ENCODE peak calls at places on chromosomes 5 and 9, in seven cellular contexts. A is left ventricle myocardium inferior, H is tibial nerve, K is H9, P is heart left ventricle, Y is mesendoderm, M is right cardiac atrium. S is an unnamed sample.

GRCh38 chr9:32399110-32399815 is 14.8 kb downstream of the ACO1 start:
- DNase-seq in A (no peak), H (no peak), K (no peak), P (no peak), Y (no peak), M (no peak), S (no peak)

GRCh38 chr5:3789519-3790193 is 194.0 kb downstream of the IRX1 start:
- DNase-seq in A (no peak), H (no peak), K (peak), P (no peak), Y (peak), M (no peak), S (peak)

GRCh38 chr9:8179381-8180053 is 379.9 kb upstream of the DMAC1 start:
- DNase-seq in A (no peak), H (no peak), K (no peak), P (no peak), Y (no peak), M (no peak), S (no peak)

GRCh38 chr9:88746744-88747398 is 211.9 kb downstream of the NXNL2 start:
- DNase-seq in A (no peak), H (no peak), K (peak), P (no peak), Y (peak), M (no peak), S (peak)

GRCh38 chr9:36905101-36906066 is 128.7 kb downstream of the PAX5 start:
- DNase-seq in A (no peak), H (no peak), K (peak), P (no peak), Y (peak), M (no peak), S (peak)

GRCh38 chr5:147485046-147485445 is 24.8 kb downstream of the DPYSL3 start:
- DNase-seq in A (no peak), H (no peak), K (no peak), P (no peak), Y (no peak), M (no peak), S (no peak)

GRCh38 chr9:136700959-136701664 is 11.3 kb upstream of the DIPK1B start:
- DNase-seq in A (no peak), H (no peak), K (no peak), P (no peak), Y (no peak), M (no peak), S (no peak)

GRCh38 chr5:52710972-52711596 is 76.6 kb upstream of the ITGA1 start:
- DNase-seq in A (no peak), H (no peak), K (no peak), P (no peak), Y (no peak), M (no peak), S (no peak)

GRCh38 chr5:135979510-135979909 is 24.7 kb upstream of the LECT2 start:
- DNase-seq in A (no peak), H (no peak), K (no peak), P (no peak), Y (no peak), M (no peak), S (no peak)

GRCh38 chr5:64682608-64683007 is 7.7 kb upstream of the SHISAL2B start:
- DNase-seq in A (no peak), H (no peak), K (peak), P (no peak), Y (peak), M (no peak), S (no peak)

GRCh38 chr5:54753034-54753433 is 232.4 kb downstream of the ESM1 start:
- DNase-seq in A (no peak), H (no peak), K (no peak), P (no peak), Y (no peak), M (no peak), S (no peak)

GRCh38 chr5:147661576-147661975 is 121.0 kb downstream of the JAKMIP2 start:
- DNase-seq in A (no peak), H (no peak), K (no peak), P (no peak), Y (no peak), M (no peak), S (no peak)

GRCh38 chr5:19920761-19921160 is 67.2 kb downstream of the CDH18 start:
- DNase-seq in A (no peak), H (no peak), K (no peak), P (no peak), Y (no peak), M (no peak), S (no peak)

GRCh38 chr9:16602494-16602893 is 268.0 kb downstream of the BNC2 start:
- DNase-seq in A (no peak), H (no peak), K (no peak), P (no peak), Y (no peak), M (no peak), S (no peak)

GRCh38 chr5:33975846-33976245 is 8.6 kb downstream of the SLC45A2 start:
- DNase-seq in A (no peak), H (no peak), K (no peak), P (no peak), Y (no peak), M (no peak), S (peak)

GRCh38 chr9:108035485-108035884 is 545.9 kb upstream of the KLF4 start:
- DNase-seq in A (no peak), H (no peak), K (no peak), P (no peak), Y (no peak), M (no peak), S (no peak)

DNA sequence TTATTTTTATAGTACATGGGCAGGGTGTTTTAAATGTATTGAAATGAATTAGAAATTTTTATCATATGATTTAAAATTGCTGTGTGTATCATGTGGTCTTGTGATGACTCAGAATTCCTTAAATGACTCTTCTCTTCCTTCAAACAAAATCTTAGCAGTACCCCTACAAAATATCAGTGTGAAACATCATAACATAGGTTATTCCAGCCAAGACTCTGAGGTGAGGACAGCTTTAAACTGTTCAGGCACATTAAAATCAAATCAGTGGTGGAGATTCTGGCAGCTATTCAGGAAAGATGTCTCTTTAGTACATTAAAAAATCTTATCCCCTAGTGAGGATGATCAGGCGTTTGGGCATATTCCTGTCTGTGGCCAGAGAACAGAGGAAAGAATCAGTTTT is 174.0 kb downstream of the MAN2A1 start:
- DNase-seq in A (no peak), H (no peak), K (no peak), P (no peak), Y (no peak), M (no peak), S (no peak)
- H3K27ac ChIP-seq in A (no peak), H (no peak), K (no peak), P (no peak), Y (no peak), M (no peak), S (no peak)

GRCh38 chr5:142637871-142638270 is 48.0 kb downstream of the FGF1 start:
- DNase-seq in A (no peak), H (no peak), K (no peak), P (no peak), Y (no peak), M (no peak), S (no peak)
- H3K27ac ChIP-seq in A (peak), H (no peak), K (no peak), P (no peak), Y (no peak), M (no peak), S (no peak)

GRCh38 chr5:91311697-91312501 is 71.2 kb downstream of the ARRDC3 start:
- DNase-seq in A (peak), H (peak), K (no peak), P (peak), Y (peak), M (peak), S (peak)
- H3K27ac ChIP-seq in A (peak), H (peak), K (no peak), P (peak), Y (no peak), M (peak), S (no peak)

GRCh38 chr9:281753-282645 is 67.3 kb downstream of the DOCK8 start:
- DNase-seq in A (no peak), H (no peak), K (no peak), P (no peak), Y (no peak), M (no peak), S (no peak)
- H3K27ac ChIP-seq in A (no peak), H (no peak), K (no peak), P (no peak), Y (no peak), M (no peak), S (no peak)

GRCh38 chr5:109630109-109630508 is 59.6 kb upstream of the MAN2A1 start:
- DNase-seq in A (no peak), H (no peak), K (no peak), P (no peak), Y (no peak), M (no peak), S (peak)
- H3K27ac ChIP-seq in A (no peak), H (no peak), K (no peak), P (no peak), Y (no peak), M (no peak), S (peak)

GRCh38 chr9:123058834-123059233 is 25.4 kb downstream of the GPR21 start:
- DNase-seq in A (no peak), H (no peak), K (no peak), P (no peak), Y (no peak), M (no peak), S (no peak)
- H3K27ac ChIP-seq in A (peak), H (no peak), K (no peak), P (no peak), Y (no peak), M (no peak), S (no peak)

DNA sequence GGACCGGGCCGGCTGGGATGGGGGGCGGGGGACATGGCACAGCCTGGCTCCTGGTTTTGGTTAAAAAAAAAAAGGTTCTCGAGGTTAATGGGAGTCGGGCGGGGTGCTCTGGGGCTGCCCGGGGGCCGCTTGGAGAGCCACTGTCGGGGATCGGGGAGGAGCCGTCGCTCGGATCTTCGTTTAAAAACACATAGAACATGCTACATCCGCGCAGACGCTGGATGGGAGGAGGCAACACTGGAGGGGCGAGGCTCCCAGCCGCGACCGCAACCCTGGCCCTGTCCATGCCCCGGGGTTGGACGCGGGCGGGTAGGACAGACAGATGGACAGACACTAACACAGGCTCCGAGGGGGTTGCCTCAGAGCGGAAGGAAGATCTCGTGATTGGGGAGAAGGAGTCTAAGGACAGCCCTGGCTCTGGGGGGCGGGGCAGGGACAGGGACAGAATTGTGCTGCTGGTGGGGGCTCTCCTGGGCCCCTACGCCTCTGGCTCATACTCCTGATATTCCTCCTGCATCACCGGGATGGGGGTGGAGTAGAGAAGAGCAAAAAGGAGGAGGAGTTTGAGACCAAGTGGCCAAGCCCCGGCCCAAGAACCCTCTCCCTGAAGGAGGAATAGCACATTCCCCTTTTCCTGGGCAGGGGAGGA is 9.9 kb downstream of the SNCB start:
- DNase-seq in A (no peak), H (peak), K (peak), P (no peak), Y (peak), M (no peak), S (no peak)
- H3K27ac ChIP-seq in A (no peak), H (no peak), K (no peak), P (no peak), Y (no peak), M (no peak), S (no peak)